ENCODE peak calls at places on chromosome 12, in six cellular contexts. J is stomach, W is H1, Y is ovary, V is sigmoid colon, M is HepG2. H is an unnamed sample.
A peak's percentile ranks its signal among the peaks of the same experiment; 100 is the strongest.

GRCh38 chr12:66055837-66056319 is 74.7 kb downstream of the LLPH start:
- DNase-seq in M (peak; percentile 50), J (no peak), Y (no peak), W (no peak), V (no peak), H (peak; percentile 47)

GRCh38 chr12:96237035-96237434 is 42.9 kb downstream of the ELK3 start:
- DNase-seq in J (no peak), W (no peak), Y (no peak), M (no peak), V (no peak), H (no peak)

GRCh38 chr12:25929096-25929637 is 29.3 kb upstream of the RASSF8 start:
- DNase-seq in Y (no peak), V (no peak), M (no peak), W (no peak), J (no peak), H (no peak)

GRCh38 chr12:55624056-55624455 is 12.6 kb upstream of the OR10P1 start:
- DNase-seq in M (no peak), J (no peak), V (no peak), Y (no peak), W (no peak), H (no peak)

GRCh38 chr12:107822356-107822755 is 47.9 kb downstream of the ASCL4 start:
- DNase-seq in Y (no peak), J (no peak), M (no peak), V (no peak), W (no peak), H (no peak)

GRCh38 chr12:84056-84455 is 17.5 kb downstream of the IQSEC3 start:
- DNase-seq in V (no peak), J (no peak), Y (no peak), W (no peak), M (no peak), H (no peak)

GRCh38 chr12:124558298-124558697 is 9.1 kb downstream of the NCOR2 start:
- DNase-seq in Y (no peak), W (no peak), M (no peak), V (no peak), J (no peak), H (no peak)

GRCh38 chr12:132386926-132387497 is 57.6 kb upstream of the GALNT9 start:
- DNase-seq in J (no peak), Y (no peak), V (peak; percentile 50), W (no peak), M (no peak), H (no peak)

GRCh38 chr12:85179680-85180300 is 100.2 kb upstream of the ALX1 start:
- DNase-seq in V (no peak), W (no peak), J (no peak), Y (no peak), M (no peak), H (no peak)

GRCh38 chr12:91496337-91496736 is 313.7 kb upstream of the DCN start:
- DNase-seq in M (no peak), W (no peak), Y (no peak), J (no peak), V (no peak), H (no peak)

GRCh38 chr12:101823891-101824290 is 6.9 kb downstream of the GNPTAB start:
- DNase-seq in M (peak; percentile 21), W (no peak), Y (no peak), J (peak; percentile 53), V (peak; percentile 65), H (no peak)

GRCh38 chr12:8449293-8449944 is 6.3 kb upstream of the CLEC6A start:
- DNase-seq in V (no peak), M (no peak), W (no peak), J (no peak), Y (no peak), H (no peak)

GRCh38 chr12:50764116-50764860 is 387 bp downstream of the ATF1 start:
- DNase-seq in Y (peak; percentile 56), J (peak; percentile 58), V (peak; percentile 72), W (no peak), M (no peak), H (no peak)

GRCh38 chr12:54734196-54734950 is 86.2 kb upstream of the DCD start:
- DNase-seq in M (no peak), Y (no peak), V (no peak), W (no peak), J (peak; percentile 49), H (no peak)

GRCh38 chr12:124520258-124520657 is 47.2 kb downstream of the NCOR2 start:
- DNase-seq in V (no peak), W (no peak), J (peak; percentile 86), M (peak; percentile 34), Y (peak; percentile 65), H (no peak)

GRCh38 chr12:130013771-130014484 is 110.1 kb upstream of the TMEM132D start:
- DNase-seq in M (peak; percentile 26), Y (no peak), V (no peak), J (peak; percentile 40), W (peak; percentile 62), H (no peak)

DNA sequence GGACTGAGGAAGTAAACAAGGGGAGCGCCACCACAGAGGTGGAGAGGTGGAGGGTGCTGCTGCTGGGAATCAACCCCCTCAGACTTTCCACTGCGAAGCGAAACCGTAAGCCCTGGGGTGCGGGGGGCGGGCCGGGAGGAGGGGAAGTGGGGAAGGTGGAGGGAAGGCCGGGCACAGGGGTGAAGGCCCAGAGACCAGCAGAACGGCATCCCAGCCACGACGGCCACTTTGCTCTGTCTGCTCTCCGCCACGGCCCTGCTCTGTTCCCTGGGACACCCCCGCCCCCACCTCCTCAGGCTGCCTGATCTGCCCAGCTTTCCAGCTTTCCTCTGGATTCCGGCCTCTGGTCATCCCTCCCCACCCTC is at the start of gene LAG3:
- DNase-seq in W (no peak), J (no peak), Y (peak; percentile 60), V (no peak), M (no peak), H (no peak)
- H3K4me3 ChIP-seq in W (peak within 1 kb of the TSS; percentile 32), J (peak within 1 kb of the TSS; percentile 39), Y (peak within 1 kb of the TSS; percentile 37), V (peak within 1 kb of the TSS; percentile 39), M (no peak within 1 kb of the TSS), H (peak within 1 kb of the TSS; percentile 43)

GRCh38 chr12:104219361-104219892 is 3.8 kb downstream of the TXNRD1 start:
- DNase-seq in W (no peak), M (peak; percentile 77), V (no peak), J (no peak), Y (peak; percentile 39), H (no peak)
- TF ChIP-seq EP300 in W (no peak), M (no peak), V (peak; percentile 56), J (no peak), Y (peak; percentile 67), H (no peak)

DNA sequence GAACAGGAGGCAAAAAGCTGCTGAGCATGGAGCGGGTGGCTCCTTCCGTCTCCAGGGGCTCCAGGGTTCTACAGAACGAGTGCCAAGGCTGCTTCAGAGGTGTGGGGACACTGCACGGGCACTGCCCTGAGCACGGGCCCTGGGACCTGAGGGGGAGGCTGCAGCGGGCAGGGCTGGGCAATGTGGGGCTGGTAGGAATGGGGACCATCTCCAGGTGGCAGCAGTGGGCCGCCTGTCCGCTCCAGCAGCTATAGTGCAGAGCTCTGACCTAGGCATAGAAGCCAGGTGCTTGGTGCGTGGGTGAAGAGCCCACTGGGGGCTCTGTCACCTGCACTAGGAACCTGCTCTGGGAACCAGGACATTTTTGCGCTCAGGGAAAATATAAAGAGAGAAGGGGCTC is 22.3 kb downstream of the HDAC7 start:
- DNase-seq in W (no peak), J (peak; percentile 49), Y (no peak), M (no peak), V (no peak), H (no peak)
- H3K4me1 ChIP-seq in W (peaks cover 5% of the 10 kb centered on the region), J (peaks cover 32% of the 10 kb centered on the region), Y (peaks cover 13% of the 10 kb centered on the region), M (no peaks in the 10 kb centered on the region), V (peaks cover 45% of the 10 kb centered on the region), H (peaks cover 59% of the 10 kb centered on the region)

GRCh38 chr12:106181416-106182114 is 42.8 kb upstream of the NUAK1 start:
- DNase-seq in M (no peak), W (no peak), V (no peak), Y (no peak), J (no peak), H (no peak)
- H3K4me3 ChIP-seq in M (no peak overlapping the region), W (no peak overlapping the region), V (no peak overlapping the region), Y (no peak overlapping the region), J (no peak overlapping the region), H (no peak overlapping the region)

GRCh38 chr12:116598341-116599284 is 39.4 kb downstream of the MAP1LC3B2 start:
- DNase-seq in J (no peak), W (no peak), Y (peak; percentile 46), V (no peak), M (no peak), H (no peak)
- TF ChIP-seq EP300 in J (no peak), W (no peak), Y (no peak), V (no peak), M (no peak), H (no peak)

GRCh38 chr12:51973560-51973959 is 22.1 kb downstream of the ACVR1B start:
- DNase-seq in J (no peak), Y (no peak), W (no peak), M (no peak), V (no peak), H (no peak)

GRCh38 chr12:51972424-51972812 is 20.9 kb downstream of the ACVR1B start:
- DNase-seq in J (no peak), M (no peak), Y (no peak), W (no peak), V (no peak), H (no peak)

GRCh38 chr12:51972849-51973273 is 21.4 kb downstream of the ACVR1B start:
- DNase-seq in Y (peak; percentile 46), J (peak; percentile 44), M (no peak), W (no peak), V (peak; percentile 75), H (no peak)

GRCh38 chr12:51970904-51971646 is 19.6 kb downstream of the ACVR1B start:
- DNase-seq in J (no peak), W (no peak), M (peak; percentile 45), Y (no peak), V (no peak), H (no peak)

GRCh38 chr12:51971679-51972423 is 20.4 kb downstream of the ACVR1B start:
- DNase-seq in V (no peak), M (no peak), Y (no peak), J (no peak), W (no peak), H (no peak)
- H3K4me1 ChIP-seq in V (peaks cover 37% of the 10 kb centered on the region), M (peaks cover 62% of the 10 kb centered on the region), Y (peaks cover 5% of the 10 kb centered on the region), J (peaks cover 51% of the 10 kb centered on the region), W (peaks cover 3% of the 10 kb centered on the region), H (peaks cover 47% of the 10 kb centered on the region)

GRCh38 chr12:52277486-52278245 is 3.2 kb downstream of the KRT86 start:
- DNase-seq in W (no peak), V (no peak), Y (no peak), M (no peak), J (peak; percentile 20), H (no peak)

GRCh38 chr12:52278530-52278929 is 4.1 kb downstream of the KRT86 start:
- DNase-seq in V (no peak), M (no peak), W (no peak), J (peak; percentile 22), Y (no peak), H (no peak)

GRCh38 chr12:52280319-52280795 is 5.9 kb downstream of the KRT86 start:
- DNase-seq in M (peak; percentile 67), Y (peak; percentile 33), V (peak; percentile 94), J (peak; percentile 66), W (no peak), H (peak; percentile 95)

GRCh38 chr12:52279683-52280318 is 5.4 kb downstream of the KRT86 start:
- DNase-seq in V (no peak), J (peak; percentile 23), M (no peak), W (no peak), Y (no peak), H (no peak)

GRCh38 chr12:52278931-52279682 is 4.7 kb downstream of the KRT86 start:
- DNase-seq in J (peak; percentile 85), V (peak; percentile 89), Y (peak; percentile 62), W (peak; percentile 33), M (peak; percentile 21), H (peak; percentile 95)
- H3K4me3 ChIP-seq in J (peak overlapping the region; percentile 27), V (peak overlapping the region; percentile 38), Y (no peak overlapping the region), W (peak overlapping the region; percentile 18), M (no peak overlapping the region), H (peak overlapping the region; percentile 47)